ENCODE peak calls at places on chromosomes 7 and 10, in four cellular contexts. O is A549, F is HepG2, N is GM12878. M is an unnamed sample.

GRCh38 chr7:49432245-49432644 is 341.2 kb upstream of the VWC2 start:
- DNase-seq in F (no peak), O (no peak), N (no peak), M (no peak)

GRCh38 chr7:16801111-16801542 is 3.7 kb downstream of the AGR2 start:
- DNase-seq in F (peak), N (no peak), O (peak), M (peak)

GRCh38 chr7:27166475-27167169 is 1.3 kb upstream of the HOXA9 start:
- DNase-seq in N (no peak), O (no peak), F (no peak), M (no peak)

GRCh38 chr10:59283456-59284082 is 78.8 kb downstream of the FAM13C start:
- DNase-seq in F (no peak), O (no peak), N (no peak), M (peak)

GRCh38 chr10:31381766-31382316 is 62.8 kb downstream of the ZEB1 start:
- DNase-seq in F (no peak), O (no peak), N (peak), M (no peak)

GRCh38 chr10:132258423-132258822 is 49.3 kb downstream of the STK32C start:
- DNase-seq in N (no peak), O (no peak), F (no peak), M (no peak)

GRCh38 chr10:86107131-86107530 is 259.5 kb downstream of the GRID1 start:
- DNase-seq in N (no peak), O (no peak), F (no peak), M (no peak)

GRCh38 chr10:14820010-14820774 is 17.6 kb downstream of the CDNF start:
- DNase-seq in F (no peak), N (no peak), O (peak), M (no peak)

GRCh38 chr10:127354992-127355391 is 158.6 kb upstream of the INSYN2A start:
- DNase-seq in F (no peak), O (no peak), N (no peak), M (no peak)

GRCh38 chr7:25073451-25073850 is 51.6 kb downstream of the CYCS start:
- DNase-seq in F (peak), O (no peak), N (no peak), M (no peak)

GRCh38 chr10:34723746-34724145 is 91.3 kb downstream of the PARD3 start:
- DNase-seq in F (peak), O (no peak), N (no peak), M (peak)

GRCh38 chr10:17685227-17685840 is 41.4 kb downstream of the STAM start:
- DNase-seq in N (peak), F (no peak), O (no peak), M (no peak)
- TF ChIP-seq PBX3 in N (no peak), F (no peak), O (no peak), M (no peak)

GRCh38 chr7:2558620-2559282 is at the start of gene IQCE:
- DNase-seq in F (peak), O (peak), N (peak), M (peak)
- TF ChIP-seq PBX3 in F (no peak), O (no peak), N (no peak), M (no peak)

GRCh38 chr10:103231047-103231551 is 14.6 kb upstream of the RPEL1 start:
- DNase-seq in N (no peak), F (peak), O (peak), M (no peak)
- TF ChIP-seq PBX3 in N (no peak), F (no peak), O (no peak), M (peak)

DNA sequence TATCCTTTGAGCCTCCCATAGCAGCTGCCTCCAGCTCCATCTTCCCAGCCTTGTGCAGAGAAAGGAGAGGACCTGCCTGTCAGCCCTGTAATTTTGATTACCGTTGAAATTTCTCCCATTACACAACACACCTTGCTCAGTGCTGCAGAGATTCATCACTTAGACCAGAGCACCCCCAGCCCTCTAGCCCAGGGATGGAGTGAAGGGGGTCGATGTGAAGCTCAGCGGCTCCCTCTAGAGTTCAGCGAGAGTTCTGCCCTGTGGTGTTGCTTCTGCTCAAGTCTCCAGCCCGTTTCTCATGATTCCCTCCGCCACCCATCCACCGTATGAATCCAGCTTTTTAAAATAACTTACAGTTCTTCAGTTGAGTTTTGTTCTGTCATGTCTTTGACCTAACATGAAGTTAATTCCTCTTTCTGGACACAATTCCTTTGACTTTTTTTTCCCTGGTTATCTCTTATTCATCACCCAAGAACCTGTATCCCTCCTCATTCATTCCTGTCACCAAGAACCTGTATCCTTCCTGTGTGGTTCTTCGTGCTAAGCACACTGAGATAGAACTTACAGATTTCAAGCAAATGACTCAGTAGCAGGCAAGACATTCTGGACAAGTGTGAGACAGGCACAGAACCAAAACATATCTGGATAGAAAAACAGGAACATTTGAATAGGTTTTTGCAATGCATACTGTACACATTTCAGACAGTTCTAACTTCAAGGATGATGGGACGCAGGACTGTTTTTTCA is 34.9 kb upstream of the ZNF32 start:
- DNase-seq in O (no peak), F (peak), N (no peak), M (peak)
- TF ChIP-seq PBX3 in O (no peak), F (no peak), N (no peak), M (no peak)

DNA sequence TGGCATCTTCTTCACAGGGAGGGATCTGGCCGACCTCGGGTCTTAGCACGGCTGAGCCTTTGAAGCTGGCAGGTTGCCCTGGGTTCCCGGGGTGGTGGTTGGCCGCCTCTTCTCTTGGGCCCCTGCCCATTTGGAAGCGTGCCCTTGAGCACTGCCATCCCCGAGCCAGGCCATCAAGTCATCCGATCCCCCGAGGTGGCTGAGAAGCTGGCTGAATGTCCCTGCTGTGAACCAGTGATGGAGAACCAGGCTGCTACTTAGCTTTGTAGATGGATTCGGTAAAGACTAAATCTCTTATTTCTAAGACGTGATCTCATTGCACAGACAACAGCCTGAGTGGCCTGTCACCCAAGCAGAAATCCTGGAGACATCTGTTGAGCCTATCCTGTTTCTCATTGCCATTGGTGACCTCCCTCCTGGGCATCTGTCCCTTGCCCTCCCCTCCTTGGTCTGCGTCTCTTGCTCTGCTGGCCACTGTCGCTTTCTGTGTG is 74.3 kb downstream of the GRK5 start:
- DNase-seq in O (no peak), F (no peak), N (no peak), M (peak)
- TF ChIP-seq PBX3 in O (no peak), F (no peak), N (no peak), M (no peak)

DNA sequence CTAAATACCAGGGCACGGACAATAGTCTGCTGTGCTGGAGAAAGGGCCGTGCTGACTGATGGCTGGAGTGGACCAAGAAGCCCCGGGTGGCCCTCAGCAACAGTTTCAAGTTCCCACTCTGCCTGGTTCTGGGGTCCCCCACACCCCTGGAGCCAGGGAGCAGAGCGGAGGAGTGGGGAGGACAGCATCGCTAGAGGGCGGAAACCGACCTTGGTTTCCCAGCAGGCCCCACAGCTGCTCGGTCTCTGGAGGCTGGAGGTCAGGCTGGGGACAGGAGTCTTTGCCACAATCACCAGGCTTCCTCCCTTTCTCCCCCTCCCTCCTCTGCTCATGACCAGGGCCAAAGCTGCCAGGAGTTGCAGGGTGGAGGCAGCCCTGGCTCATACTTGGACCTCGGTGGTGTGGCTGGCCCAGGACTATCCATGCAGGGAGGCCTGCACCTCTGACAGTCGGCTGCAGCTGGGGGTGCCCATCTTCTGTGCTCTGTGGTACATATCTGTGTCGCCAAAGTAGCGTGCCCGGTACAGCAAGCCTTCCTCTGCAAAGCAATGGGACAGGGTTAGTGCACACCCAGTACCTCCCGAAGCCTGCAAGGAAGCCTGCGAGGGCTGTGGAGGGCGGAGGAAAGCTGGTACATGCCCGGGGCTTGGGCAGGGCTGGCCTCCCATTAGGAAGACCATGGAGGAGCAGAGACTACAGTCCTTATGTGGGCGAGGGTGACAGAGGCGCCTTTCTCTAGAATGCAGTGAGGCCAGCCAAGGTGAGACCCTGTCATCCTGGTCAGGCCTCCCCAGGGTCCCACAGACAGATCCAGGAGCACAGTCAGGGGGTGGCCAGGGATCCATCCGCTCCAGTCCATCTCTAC is 19.1 kb downstream of the DNAJB12 start:
- DNase-seq in N (no peak), O (no peak), F (no peak), M (peak)
- TF ChIP-seq PBX3 in N (no peak), O (no peak), F (no peak), M (no peak)

DNA sequence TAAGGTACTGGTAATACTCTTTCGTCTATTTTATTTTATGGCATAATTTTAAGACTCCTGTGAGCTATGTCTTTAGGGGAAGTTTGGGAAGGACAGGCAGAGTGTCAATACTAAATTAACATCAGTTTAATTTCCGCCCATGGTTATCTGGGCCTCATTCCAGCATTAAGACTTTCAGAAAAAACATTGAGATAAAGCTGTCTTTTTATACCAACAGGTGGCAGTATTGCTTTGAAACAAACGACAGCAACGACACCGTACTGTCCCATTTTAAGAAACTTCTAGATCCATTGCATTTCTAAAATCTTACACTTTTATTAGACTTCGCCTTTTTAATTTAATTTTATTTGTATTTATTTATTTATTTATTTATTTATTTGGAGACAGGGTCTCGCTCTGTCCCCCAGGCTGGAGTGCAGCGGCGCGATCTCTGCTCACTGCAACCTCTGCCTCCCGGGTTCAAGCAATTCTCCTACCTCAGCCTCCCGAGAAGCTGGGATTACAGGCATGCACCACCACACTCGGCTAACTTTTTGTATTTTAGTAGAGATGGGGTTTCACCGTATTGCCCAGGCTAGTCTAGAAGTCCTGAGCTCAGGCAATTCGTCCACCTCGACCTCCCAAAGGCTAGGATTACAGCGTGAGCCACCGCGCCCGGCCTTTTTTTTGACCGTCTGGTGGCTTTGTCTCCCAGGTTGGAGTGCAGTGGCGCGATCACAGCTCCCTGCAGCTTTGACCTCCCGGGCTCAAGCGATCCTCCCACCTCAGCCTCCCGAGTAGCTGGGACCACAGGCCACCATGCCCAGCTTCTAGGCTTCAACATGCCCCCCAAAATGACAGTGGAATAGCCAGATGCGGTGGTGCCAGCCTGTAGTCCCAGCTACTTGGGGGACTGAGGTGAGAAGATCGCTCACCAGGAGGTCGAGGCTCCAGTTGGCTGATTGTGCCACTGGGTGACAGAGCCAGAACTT is 78.7 kb upstream of the C1GALT1 start:
- DNase-seq in F (peak), N (peak), O (peak), M (peak)
- TF ChIP-seq PBX3 in F (no peak), N (no peak), O (no peak), M (no peak)

DNA sequence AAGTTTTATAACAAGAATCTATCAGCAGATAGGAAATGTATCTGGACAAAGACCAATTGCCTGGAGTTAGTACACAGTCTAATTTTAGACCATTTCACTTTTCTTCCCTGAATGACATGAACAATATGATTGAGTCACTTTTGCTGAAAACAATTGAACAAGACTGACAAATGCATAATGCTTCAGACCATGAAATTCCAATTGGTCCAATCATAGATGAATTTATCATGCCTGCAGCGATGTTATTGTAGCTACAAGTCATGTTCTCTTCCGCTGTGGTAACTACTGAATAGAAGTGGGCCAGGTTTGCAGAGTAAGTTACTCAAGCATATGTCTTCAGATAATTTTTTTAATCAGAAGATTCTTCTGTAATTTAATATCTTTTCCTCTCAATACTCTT is 73.4 kb downstream of the VSTM2A start:
- DNase-seq in O (no peak), N (no peak), F (no peak), M (no peak)
- TF ChIP-seq PBX3 in O (no peak), N (no peak), F (no peak), M (no peak)

GRCh38 chr10:109698888-109699685 is 224.2 kb downstream of the XPNPEP1 start:
- DNase-seq in O (no peak), F (no peak), N (no peak), M (no peak)

GRCh38 chr10:109696462-109696861 is 226.8 kb downstream of the XPNPEP1 start:
- DNase-seq in N (no peak), O (no peak), F (no peak), M (no peak)

GRCh38 chr10:109695988-109696387 is 227.3 kb downstream of the XPNPEP1 start:
- DNase-seq in F (no peak), N (no peak), O (no peak), M (no peak)

GRCh38 chr10:109696981-109697775 is 226.1 kb downstream of the XPNPEP1 start:
- DNase-seq in N (no peak), F (no peak), O (no peak), M (no peak)

GRCh38 chr10:109698121-109698520 is 225.2 kb downstream of the XPNPEP1 start:
- DNase-seq in O (no peak), F (no peak), N (no peak), M (no peak)
- TF ChIP-seq PBX3 in O (no peak), F (no peak), N (no peak), M (no peak)